ENCODE peak calls at places on chromosomes 13 and 19, in eight cellular contexts. Q is right cardiac atrium; K is heart left ventricle; V is activated CD8-positive, alpha-beta T cell treated with anti-CD3 and anti-CD28 coated beads for 36 hours; F is right lobe of liver; C is natural killer cell treated with Interleukin-12 subunit alpha and Interleukin-12 subunit beta and Interleukin-15 and Interleukin-18, amount 100 ng/mL, for 72 hours; S is left ventricle myocardium superior; M is CD8-positive, alpha-beta T cell. Y is an unnamed sample.

GRCh38 chr13:44648392-44649117 is 72.4 kb upstream of the TSC22D1 start:
- ATAC-seq in Q (no peak), K (no peak), V (peak; percentile 71), F (peak; percentile 61), C (no peak), S (no peak), M (no peak), Y (no peak)

GRCh38 chr19:33286899-33287298 is 15.4 kb downstream of the CEBPA start:
- ATAC-seq in Q (no peak), K (no peak), V (peak; percentile 83), F (no peak), C (peak; percentile 88), S (no peak), M (no peak), Y (no peak)

GRCh38 chr13:100129605-100130004 is 40.7 kb downstream of the PCCA start:
- ATAC-seq in Q (no peak), K (no peak), V (no peak), F (peak; percentile 33), C (no peak), S (peak; percentile 50), M (no peak), Y (no peak)

GRCh38 chr13:109655611-109656010 is 130.8 kb downstream of the IRS2 start:
- ATAC-seq in Q (peak; percentile 10), K (no peak), V (no peak), F (peak; percentile 7), C (no peak), S (peak; percentile 40), M (no peak), Y (peak; percentile 32)

GRCh38 chr19:48780684-48781391 is 25.5 kb downstream of the FGF21 start:
- ATAC-seq in Q (peak; percentile 4), K (peak; percentile 18), V (no peak), F (peak; percentile 2), C (no peak), S (no peak), M (no peak), Y (no peak)

GRCh38 chr13:25117312-25117711 is 21.4 kb downstream of the PABPC3 start:
- ATAC-seq in Q (no peak), K (no peak), V (no peak), F (no peak), C (no peak), S (no peak), M (no peak), Y (no peak)

GRCh38 chr19:3556978-3557460 is 367 bp downstream of the MFSD12 start:
- ATAC-seq in Q (no peak), K (peak; percentile 4), V (peak; percentile 50), F (peak; percentile 6), C (peak; percentile 37), S (no peak), M (peak; percentile 24), Y (peak; percentile 4)

GRCh38 chr13:57340878-57341277 is 173.9 kb downstream of the PRR20E start:
- ATAC-seq in Q (no peak), K (no peak), V (no peak), F (no peak), C (no peak), S (no peak), M (no peak), Y (no peak)

GRCh38 chr19:9789066-9789465 is 20.5 kb upstream of the ZNF846 start:
- ATAC-seq in Q (no peak), K (no peak), V (no peak), F (no peak), C (no peak), S (no peak), M (no peak), Y (no peak)

GRCh38 chr13:41914552-41914951 is 46.4 kb downstream of the VWA8 start:
- ATAC-seq in Q (no peak), K (no peak), V (no peak), F (no peak), C (no peak), S (no peak), M (no peak), Y (no peak)

GRCh38 chr13:99367106-99367616 is 60.0 kb upstream of the GPR183 start:
- ATAC-seq in Q (peak; percentile 76), K (peak; percentile 98), V (peak; percentile 57), F (peak; percentile 25), C (peak; percentile 69), S (peak; percentile 95), M (peak; percentile 56), Y (no peak)

GRCh38 chr19:28388988-28389387 is 824.0 kb downstream of the UQCRFS1 start:
- ATAC-seq in Q (no peak), K (no peak), V (peak; percentile 64), F (no peak), C (no peak), S (no peak), M (no peak), Y (no peak)

GRCh38 chr19:51820821-51821446 is 26.0 kb downstream of the FPR3 start:
- ATAC-seq in Q (no peak), K (no peak), V (no peak), F (no peak), C (no peak), S (no peak), M (no peak), Y (no peak)

GRCh38 chr19:45601524-45602522 is at the start of gene GPR4:
- ATAC-seq in Q (peak; percentile 65), K (peak; percentile 66), V (peak; percentile 54), F (peak; percentile 62), C (peak; percentile 67), S (peak; percentile 67), M (no peak), Y (peak; percentile 71)

GRCh38 chr13:50131998-50132936 is 117.0 kb downstream of the KCNRG start:
- ATAC-seq in Q (no peak), K (no peak), V (no peak), F (no peak), C (no peak), S (no peak), M (no peak), Y (no peak)

GRCh38 chr13:26965976-26966375 is 205.4 kb upstream of the GPR12 start:
- ATAC-seq in Q (peak; percentile 38), K (peak; percentile 58), V (no peak), F (no peak), C (no peak), S (peak; percentile 72), M (no peak), Y (no peak)

GRCh38 chr19:57269515-57270250 is 10.6 kb upstream of the ZNF460 start:
- ATAC-seq in Q (no peak), K (no peak), V (peak; percentile 85), F (no peak), C (peak; percentile 76), S (no peak), M (no peak), Y (peak; percentile 94)

GRCh38 chr19:15780595-15781418 is 6.7 kb upstream of the OR10H5 start:
- ATAC-seq in Q (peak; percentile 7), K (peak; percentile 37), V (no peak), F (peak; percentile 47), C (no peak), S (peak; percentile 31), M (no peak), Y (peak; percentile 53)

GRCh38 chr13:102729560-102730275 is 34.9 kb upstream of the METTL21C start:
- ATAC-seq in Q (peak; percentile 43), K (peak; percentile 38), V (peak; percentile 27), F (no peak), C (no peak), S (no peak), M (peak; percentile 31), Y (peak; percentile 69)

GRCh38 chr19:23800281-23800680 is 41.6 kb upstream of the ZNF681 start:
- ATAC-seq in Q (no peak), K (no peak), V (peak; percentile 47), F (no peak), C (no peak), S (no peak), M (no peak), Y (no peak)

GRCh38 chr19:494171-495046 is 1.9 kb upstream of the MADCAM1 start:
- ATAC-seq in Q (no peak), K (peak; percentile 2), V (no peak), F (no peak), C (no peak), S (no peak), M (no peak), Y (no peak)

GRCh38 chr19:1073956-1074511 is 7.1 kb downstream of the ARHGAP45 start:
- ATAC-seq in Q (no peak), K (no peak), V (no peak), F (no peak), C (no peak), S (no peak), M (peak; percentile 1), Y (peak; percentile 10)

GRCh38 chr19:883661-884211 is 9.3 kb downstream of the MED16 start:
- ATAC-seq in Q (no peak), K (no peak), V (no peak), F (peak; percentile 28), C (no peak), S (no peak), M (no peak), Y (no peak)

GRCh38 chr13:74128171-74128767 is 5.9 kb downstream of the KLF12 start:
- ATAC-seq in Q (no peak), K (no peak), V (peak; percentile 17), F (no peak), C (no peak), S (no peak), M (no peak), Y (peak; percentile 20)

GRCh38 chr13:23980160-23980551 is 82.9 kb upstream of the C1QTNF9B start:
- ATAC-seq in Q (peak; percentile 94), K (peak; percentile 94), V (peak; percentile 94), F (peak; percentile 87), C (peak; percentile 97), S (peak; percentile 95), M (peak; percentile 92), Y (peak; percentile 85)

GRCh38 chr13:83365723-83366122 is 516.6 kb downstream of the SLITRK1 start:
- ATAC-seq in Q (no peak), K (no peak), V (no peak), F (no peak), C (no peak), S (no peak), M (no peak), Y (no peak)

GRCh38 chr19:32223595-32224370 is 121.6 kb upstream of the ZNF507 start:
- ATAC-seq in Q (peak; percentile 45), K (no peak), V (peak; percentile 89), F (no peak), C (no peak), S (no peak), M (peak; percentile 80), Y (no peak)

GRCh38 chr13:74978596-74978995 is 503.4 kb downstream of the TBC1D4 start:
- ATAC-seq in Q (no peak), K (no peak), V (no peak), F (no peak), C (no peak), S (no peak), M (no peak), Y (no peak)

GRCh38 chr19:13356686-13357280 is 149.5 kb downstream of the CACNA1A start:
- ATAC-seq in Q (no peak), K (no peak), V (no peak), F (no peak), C (no peak), S (no peak), M (no peak), Y (no peak)

GRCh38 chr13:50686547-50686946 is 156.9 kb downstream of the DLEU7 start:
- ATAC-seq in Q (no peak), K (no peak), V (no peak), F (no peak), C (no peak), S (no peak), M (no peak), Y (no peak)

GRCh38 chr19:2176336-2176994 is 12.7 kb downstream of the DOT1L start:
- ATAC-seq in Q (no peak), K (peak; percentile 63), V (no peak), F (no peak), C (no peak), S (peak; percentile 42), M (no peak), Y (no peak)

GRCh38 chr19:17831419-17831888 is 10.1 kb upstream of the INSL3 start:
- ATAC-seq in Q (no peak), K (no peak), V (no peak), F (no peak), C (peak; percentile 2), S (no peak), M (no peak), Y (no peak)

GRCh38 chr13:48403151-48403631 is 9.7 kb downstream of the LPAR6 start:
- ATAC-seq in Q (peak; percentile 59), K (peak; percentile 42), V (peak; percentile 92), F (peak; percentile 48), C (peak; percentile 94), S (peak; percentile 57), M (peak; percentile 80), Y (no peak)